ENCODE peak calls at places on chromosomes 16 and 17, in nine cellular contexts. X, W, I, S, E, Z, P, N and T are unnamed samples. For H3K4me1, the result is how much of the 10 kb centered on the place peaks cover.

GRCh38 chr17:13885953-13886889 is 183.1 kb upstream of the COX10 start:
- DNase-seq in P (peak), E (peak), S (peak), Z (no peak), N (no peak), W (no peak), I (no peak), X (no peak), T (no peak)

GRCh38 chr17:65638221-65638940 is 76.9 kb upstream of the AXIN2 start:
- DNase-seq in W (no peak), S (no peak), X (no peak), E (no peak), Z (no peak), P (peak), N (no peak), I (no peak), T (no peak)

GRCh38 chr17:61499632-61500031 is 47.4 kb downstream of the TBX4 start:
- DNase-seq in X (no peak), N (no peak), P (no peak), W (no peak), S (no peak), E (no peak), Z (no peak), I (no peak), T (no peak)

GRCh38 chr17:2092253-2092652 is 37.4 kb downstream of the HIC1 start:
- DNase-seq in Z (no peak), S (peak), P (peak), I (no peak), N (no peak), W (no peak), X (no peak), E (no peak), T (no peak)

GRCh38 chr16:53922805-53923645 is 219.1 kb downstream of the FTO start:
- DNase-seq in N (no peak), I (no peak), Z (no peak), W (peak), E (no peak), X (no peak), S (no peak), P (no peak), T (no peak)

GRCh38 chr17:74296548-74296936 is 22.5 kb downstream of the DNAI2 start:
- DNase-seq in Z (no peak), E (peak), P (peak), I (no peak), X (no peak), W (peak), S (peak), N (no peak), T (peak)

GRCh38 chr17:28227278-28228108 is 91.5 kb upstream of the TMEM97 start:
- DNase-seq in E (peak), S (peak), N (no peak), P (peak), X (peak), Z (no peak), I (peak), W (peak), T (no peak)

GRCh38 chr16:72094266-72094610 is 591 bp downstream of the DHX38 start:
- DNase-seq in S (no peak), N (no peak), E (no peak), X (no peak), P (peak), W (peak), I (no peak), Z (no peak), T (no peak)

GRCh38 chr16:68685685-68686478 is 40.8 kb downstream of the CDH3 start:
- DNase-seq in Z (no peak), I (no peak), N (no peak), P (no peak), W (no peak), S (no peak), E (no peak), X (no peak), T (no peak)

GRCh38 chr16:87076950-87077749 is 240.0 kb downstream of the C16orf95 start:
- DNase-seq in S (peak), W (peak), X (peak), P (peak), E (peak), Z (no peak), N (no peak), I (peak), T (no peak)

DNA sequence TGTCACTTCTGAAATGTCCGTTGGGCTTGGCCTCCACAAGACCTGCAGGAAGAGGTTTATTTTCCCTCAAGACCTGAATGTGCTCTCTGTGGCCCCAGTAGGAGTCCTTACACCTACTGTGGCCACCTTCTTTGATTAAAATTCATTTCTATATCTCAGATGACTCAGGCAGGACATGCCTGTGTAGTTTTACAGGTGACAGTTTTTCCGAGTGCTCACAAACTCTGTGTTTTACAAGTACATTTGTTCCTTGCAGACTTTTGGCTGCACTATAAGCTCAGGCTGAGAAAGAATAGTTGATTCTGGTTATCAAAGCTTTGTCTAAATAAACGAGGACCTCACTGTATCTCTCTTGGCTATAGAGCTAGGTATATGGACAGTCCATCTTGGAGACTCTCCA is 257.1 kb downstream of the MAP2K4 start:
- DNase-seq in E (no peak), N (no peak), S (no peak), I (no peak), X (no peak), W (no peak), P (no peak), Z (no peak), T (no peak)
- H3K27ac ChIP-seq in E (no peak), N (no peak), S (no peak), I (no peak), X (no peak), W (no peak), P (no peak), Z (no peak), T (no peak)

DNA sequence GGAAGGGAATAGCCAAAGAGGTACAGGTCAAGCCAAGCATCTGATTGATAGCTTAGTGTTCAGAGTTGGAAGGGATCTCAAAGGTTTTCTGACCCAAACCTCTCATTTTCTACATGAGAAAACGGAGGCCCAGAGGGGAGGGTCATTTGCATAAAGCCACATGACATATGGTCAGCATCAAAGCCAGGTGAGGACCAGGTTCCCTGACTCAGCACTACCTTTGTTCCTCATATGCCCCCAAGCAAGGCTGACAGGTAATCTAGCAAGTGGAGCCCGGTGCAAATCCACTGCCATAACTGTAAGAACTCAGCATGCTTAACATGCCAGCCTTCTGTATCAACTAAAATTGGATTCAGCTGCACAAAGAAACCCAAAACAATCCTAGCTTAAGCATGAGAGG is 28.2 kb upstream of the CCL1 start:
- DNase-seq in X (no peak), W (no peak), S (no peak), P (no peak), Z (no peak), N (no peak), E (no peak), I (no peak), T (no peak)
- H3K4me1 ChIP-seq in X (under half), W (under half), S (under half), P (under half), Z (under half), N (under half), E (under half), I (under half), T (under half)

DNA sequence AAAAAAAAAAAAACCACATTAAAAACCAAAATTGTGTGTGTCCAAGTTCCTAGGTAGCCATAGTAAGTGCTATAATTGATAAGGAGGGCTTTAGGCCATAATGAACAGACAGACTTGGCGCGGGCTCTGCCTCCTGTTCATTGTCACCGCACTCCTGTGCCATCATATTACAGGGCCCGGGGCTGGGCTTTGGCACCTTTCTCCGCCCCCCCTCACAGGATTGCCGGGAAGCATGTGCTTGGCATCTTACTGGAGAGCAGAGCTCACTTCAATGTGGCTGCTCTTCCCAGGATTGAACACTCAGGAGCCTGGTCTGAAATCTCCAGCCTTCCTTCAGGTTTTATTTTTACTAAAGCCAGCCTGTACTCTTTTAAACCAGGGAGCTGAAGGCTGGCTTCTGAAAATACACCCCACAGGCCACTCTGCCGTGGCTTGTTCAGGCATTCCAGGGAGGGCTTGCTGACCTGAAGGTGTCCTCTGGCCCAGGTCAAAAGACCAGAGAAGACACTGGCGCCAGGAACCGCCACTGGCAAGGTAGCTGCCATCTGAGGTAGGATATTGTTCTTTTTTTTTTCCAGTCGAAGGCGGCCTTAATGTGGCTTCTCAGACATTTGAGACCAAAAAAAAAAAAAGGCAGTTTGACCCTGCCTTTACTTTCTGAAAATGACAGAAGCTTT is 39.3 kb downstream of the DHRS7B start:
- DNase-seq in S (no peak), E (peak), N (no peak), Z (no peak), X (no peak), W (no peak), I (no peak), P (no peak), T (no peak)
- H3K27ac ChIP-seq in S (no peak), E (peak), N (no peak), Z (peak), X (no peak), W (no peak), I (peak), P (no peak), T (no peak)

GRCh38 chr16:2158262-2158638 is 2.7 kb downstream of the TRAF7 start:
- DNase-seq in N (no peak), S (no peak), Z (no peak), I (no peak), W (no peak), X (no peak), P (no peak), E (no peak), T (no peak)
- H3K4me1 ChIP-seq in N (under half), S (under half), Z (under half), I (under half), W (under half), X (under half), P (under half), E (half or more), T (under half)

DNA sequence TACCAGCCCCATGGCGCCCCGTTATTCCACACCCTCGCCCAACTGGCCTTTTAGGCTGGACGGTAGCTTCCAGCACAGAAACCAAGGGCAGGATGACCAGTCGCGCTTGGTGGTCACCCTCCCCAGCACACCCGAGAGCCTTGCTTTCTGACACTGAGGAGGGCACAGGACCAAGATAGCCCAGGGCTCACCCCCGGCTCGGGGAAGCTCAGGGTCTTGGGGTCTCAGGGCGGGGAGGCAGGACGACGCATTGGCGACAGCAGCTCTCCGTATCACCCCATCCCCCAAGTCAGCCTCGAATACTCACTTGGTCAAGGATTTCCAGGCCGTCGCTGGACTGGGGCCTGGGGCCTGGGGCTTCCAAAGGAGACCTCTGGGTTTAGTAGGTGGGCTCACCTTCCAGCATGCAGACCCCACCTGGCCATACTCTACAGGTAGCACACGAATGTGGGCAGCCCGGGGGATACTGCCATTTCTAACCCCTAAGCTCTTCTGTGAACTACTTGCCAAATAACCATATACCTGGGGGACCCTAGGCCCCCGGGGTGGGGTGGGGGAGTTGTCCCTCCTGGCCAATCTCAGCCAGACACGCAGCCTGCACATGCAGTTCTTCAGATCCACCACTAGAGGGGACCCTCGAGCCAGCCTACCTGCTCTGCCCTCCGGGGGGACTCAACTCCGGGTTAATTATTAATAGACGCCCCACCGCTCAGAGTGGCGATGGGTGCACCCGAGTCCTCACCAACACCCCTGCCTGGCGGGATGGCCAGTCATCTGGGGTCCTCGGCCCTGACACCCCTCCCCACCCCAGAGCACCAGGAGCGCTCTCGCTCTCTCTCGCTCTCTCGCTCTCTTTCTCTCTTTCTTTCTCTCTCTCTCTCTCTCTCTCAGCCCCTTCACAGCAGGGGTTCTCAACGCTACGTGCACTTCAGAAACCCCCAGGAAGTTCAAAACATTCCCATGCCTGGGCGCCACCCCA is 30.0 kb downstream of the TBC1D16 start:
- DNase-seq in Z (no peak), W (peak), E (peak), N (peak), X (peak), S (peak), P (peak), I (peak), T (peak)
- H3K27ac ChIP-seq in Z (no peak), W (no peak), E (no peak), N (no peak), X (no peak), S (no peak), P (no peak), I (no peak), T (no peak)

DNA sequence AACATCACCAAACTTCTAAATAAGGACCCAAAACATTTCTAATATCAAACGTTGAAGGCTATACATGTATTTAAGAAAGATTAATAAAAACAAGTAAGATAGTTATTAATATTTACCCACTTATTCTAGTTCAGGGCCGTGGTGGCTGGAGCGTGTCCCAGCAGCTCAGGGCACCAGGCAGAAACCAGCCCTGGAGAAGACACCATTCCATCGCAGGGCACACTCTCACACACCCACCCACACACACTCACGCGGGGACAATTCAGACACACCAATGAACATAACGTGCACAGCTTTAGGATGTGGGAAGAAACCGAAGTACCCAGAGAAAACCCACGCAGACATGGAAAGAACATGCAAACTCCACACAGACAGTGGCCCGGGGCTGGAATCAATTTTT is 13.5 kb downstream of the C17orf67 start:
- DNase-seq in Z (no peak), I (no peak), E (no peak), P (no peak), S (no peak), W (no peak), N (no peak), X (no peak), T (no peak)
- H3K4me1 ChIP-seq in Z (under half), I (under half), E (under half), P (under half), S (under half), W (under half), N (under half), X (under half), T (under half)